ENCODE peak calls at places on chromosomes 5 and 9, in four cellular contexts. W is colonic mucosa, Q is neural progenitor cell, B is PC-3. I is an unnamed sample.

GRCh38 chr5:72693001-72693442 is 123.4 kb upstream of the TNPO1 start:
- DNase-seq in W (no peak), Q (no peak), B (no peak), I (no peak)

GRCh38 chr5:33231935-33232334 is 208.8 kb upstream of the TARS1 start:
- DNase-seq in W (no peak), Q (no peak), B (no peak), I (no peak)

GRCh38 chr5:131068893-131069643 is 96.0 kb downstream of the HINT1 start:
- DNase-seq in W (no peak), Q (no peak), B (no peak), I (no peak)

GRCh38 chr5:157225463-157226422 is 40.2 kb upstream of the CYFIP2 start:
- DNase-seq in W (no peak), Q (no peak), B (no peak), I (no peak)

GRCh38 chr5:137570070-137570469 is 70.9 kb upstream of the SPOCK1 start:
- DNase-seq in W (no peak), Q (no peak), B (no peak), I (no peak)

GRCh38 chr5:105057893-105058292 is 1495.3 kb upstream of the NUDT12 start:
- DNase-seq in W (no peak), Q (no peak), B (no peak), I (no peak)

GRCh38 chr5:116573617-116574431 is 799 bp downstream of the SEMA6A start:
- DNase-seq in W (peak), Q (peak), B (no peak), I (no peak)

GRCh38 chr5:176360894-176361436 is 599 bp downstream of the KIAA1191 start:
- DNase-seq in W (peak), Q (no peak), B (peak), I (peak)

GRCh38 chr5:124628721-124629596 is 117.5 kb downstream of the ZNF608 start:
- DNase-seq in W (no peak), Q (no peak), B (peak), I (peak)

GRCh38 chr5:124630767-124631704 is 115.4 kb downstream of the ZNF608 start:
- DNase-seq in W (no peak), Q (no peak), B (no peak), I (peak)

GRCh38 chr5:124628251-124628650 is 118.2 kb downstream of the ZNF608 start:
- DNase-seq in W (no peak), Q (no peak), B (no peak), I (no peak)

GRCh38 chr5:124626053-124626452 is 120.4 kb downstream of the ZNF608 start:
- DNase-seq in W (no peak), Q (no peak), B (no peak), I (no peak)

DNA sequence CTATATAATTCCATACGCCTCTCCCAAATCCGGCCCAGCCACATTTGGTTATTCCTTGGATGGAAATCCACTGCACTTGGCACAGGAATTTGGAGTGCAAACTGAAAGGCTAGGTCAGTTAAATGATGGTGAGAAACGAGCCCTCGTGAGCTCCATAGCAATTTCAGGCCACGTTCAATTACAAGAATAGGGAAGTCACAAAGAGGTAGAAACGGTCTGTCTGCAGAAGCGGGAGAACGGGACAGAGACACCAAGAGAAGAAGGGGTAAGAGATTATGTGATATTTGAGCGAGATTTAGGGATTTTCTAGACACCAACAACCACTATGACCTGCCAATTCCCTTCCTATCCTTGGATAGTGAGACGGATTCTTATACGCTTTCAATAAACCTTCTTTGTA is 118.6 kb downstream of the ZNF608 start:
- DNase-seq in W (no peak), Q (no peak), B (no peak), I (no peak)
- TF ChIP-seq CTCF in W (no peak), Q (no peak), B (no peak), I (no peak)

GRCh38 chr9:104868687-104869404 is 59.1 kb downstream of the ABCA1 start:
- DNase-seq in W (peak), Q (peak), B (peak), I (peak)

GRCh38 chr9:104869801-104870200 is 58.2 kb downstream of the ABCA1 start:
- DNase-seq in W (no peak), Q (no peak), B (no peak), I (no peak)

GRCh38 chr9:104864675-104865104 is 63.3 kb downstream of the ABCA1 start:
- DNase-seq in W (no peak), Q (no peak), B (no peak), I (peak)

GRCh38 chr9:104866186-104866585 is 61.8 kb downstream of the ABCA1 start:
- DNase-seq in W (no peak), Q (no peak), B (peak), I (peak)

GRCh38 chr9:104868303-104868686 is 59.7 kb downstream of the ABCA1 start:
- DNase-seq in W (no peak), Q (no peak), B (no peak), I (no peak)
- H3K27ac ChIP-seq in W (no peak), Q (peak), B (peak), I (peak)

GRCh38 chr9:14098102-14098501 is 215.8 kb downstream of the NFIB start:
- DNase-seq in W (no peak), Q (no peak), B (peak), I (peak)

GRCh38 chr9:14097215-14097614 is 216.7 kb downstream of the NFIB start:
- DNase-seq in W (no peak), Q (no peak), B (no peak), I (peak)

GRCh38 chr9:14097666-14098065 is 216.3 kb downstream of the NFIB start:
- DNase-seq in W (no peak), Q (no peak), B (no peak), I (no peak)

GRCh38 chr9:14095272-14095671 is 218.7 kb downstream of the NFIB start:
- DNase-seq in W (no peak), Q (no peak), B (no peak), I (no peak)

GRCh38 chr9:14096182-14096922 is 217.6 kb downstream of the NFIB start:
- DNase-seq in W (no peak), Q (peak), B (no peak), I (peak)
- H3K4me3 ChIP-seq in W (no peak), Q (no peak), B (no peak), I (peak)

DNA sequence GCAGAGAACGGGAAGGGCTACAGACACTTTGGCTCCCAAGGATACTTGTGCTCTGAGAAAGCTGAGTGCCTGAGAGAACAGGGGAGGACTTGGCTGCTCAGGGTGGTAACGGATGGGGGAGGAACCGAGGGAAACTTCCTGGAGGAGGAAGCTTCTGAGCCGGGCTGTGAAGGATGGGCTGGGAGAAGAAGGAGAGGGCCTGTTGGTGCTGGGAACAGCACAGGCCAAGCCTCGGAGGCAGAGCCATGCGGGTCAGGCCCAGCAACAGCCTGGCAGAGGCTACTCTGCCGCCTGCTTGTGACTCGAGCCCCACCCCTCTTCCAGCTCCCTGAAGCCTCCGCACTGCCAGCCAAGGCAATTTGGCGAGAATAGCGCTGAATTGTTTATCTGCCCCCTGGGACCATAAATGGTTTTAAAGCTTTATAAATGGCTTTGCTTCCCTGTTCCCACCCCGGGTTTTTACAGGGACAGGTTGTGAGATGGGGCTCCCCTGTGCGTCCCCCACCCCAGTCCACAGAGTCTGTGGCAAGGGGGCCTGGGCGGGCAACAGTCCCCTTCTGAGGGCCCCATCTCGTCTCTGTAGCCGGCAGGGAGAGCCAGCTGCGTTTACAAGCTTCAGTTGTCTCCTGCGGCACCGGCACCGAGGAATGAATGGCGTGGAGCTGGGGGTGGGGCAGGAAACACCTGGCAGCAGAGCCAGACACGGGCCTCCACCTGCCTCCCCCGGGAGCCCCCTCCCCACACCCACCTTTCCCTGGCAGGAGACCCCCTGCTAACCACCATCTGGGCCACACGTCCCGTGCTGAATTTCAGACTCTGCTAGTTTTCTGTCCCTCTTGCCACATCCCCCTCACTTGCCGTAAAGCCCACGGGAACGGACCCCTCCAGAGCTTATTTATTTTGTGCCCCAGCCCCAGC is 24.4 kb downstream of the FAM163B start:
- DNase-seq in W (peak), Q (peak), B (no peak), I (no peak)
- TF ChIP-seq CTCF in W (no peak), Q (no peak), B (no peak), I (no peak)

DNA sequence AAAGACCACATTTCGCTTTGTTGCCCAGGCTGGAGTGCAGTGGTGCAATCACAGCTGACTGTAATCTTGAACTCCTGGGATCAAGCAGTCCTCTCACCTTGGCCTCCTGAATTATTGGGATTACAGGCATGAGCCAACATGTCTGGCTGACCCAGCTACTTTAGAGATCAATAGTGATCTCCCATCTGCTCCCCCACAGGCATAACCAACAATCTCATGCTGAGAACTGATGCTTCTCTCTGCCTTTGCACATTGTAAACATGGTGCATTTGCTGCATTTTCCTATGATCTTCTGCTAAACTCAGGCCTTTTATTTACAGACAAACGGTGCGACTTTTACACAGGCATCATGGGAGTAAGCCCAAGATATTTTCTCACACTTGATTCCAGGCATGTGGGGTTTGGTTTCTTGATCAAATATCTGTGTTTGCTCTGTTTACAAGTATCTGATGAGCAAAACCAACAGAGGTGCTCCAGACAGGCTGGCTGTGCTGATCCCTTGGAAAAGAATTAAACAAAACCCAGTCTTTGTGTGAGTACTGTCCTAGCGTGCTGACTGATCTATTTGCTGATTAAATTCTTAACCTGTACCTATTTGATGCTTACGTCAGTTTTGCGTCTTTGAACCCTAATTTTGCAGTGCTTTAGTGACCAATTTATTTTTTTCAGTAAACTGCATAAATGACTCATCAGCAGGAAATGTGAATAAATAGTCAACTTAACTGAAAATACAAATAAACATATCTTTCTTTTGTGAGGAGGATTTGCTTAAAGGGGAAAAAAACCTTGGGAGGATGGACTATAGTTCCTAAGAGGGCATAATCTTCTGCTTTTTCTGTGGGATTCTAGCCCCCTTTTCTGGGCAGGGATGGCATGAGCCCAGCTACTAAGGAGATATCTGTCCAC is 191.7 kb upstream of the NR3C1 start:
- DNase-seq in W (no peak), Q (no peak), B (peak), I (no peak)
- H3K27ac ChIP-seq in W (no peak), Q (no peak), B (peak), I (peak)

GRCh38 chr9:35489313-35490154 is at the start of gene RUSC2:
- DNase-seq in W (peak), Q (peak), B (peak), I (peak)

GRCh38 chr9:35488019-35488418 is 1.9 kb upstream of the RUSC2 start:
- DNase-seq in W (no peak), Q (no peak), B (no peak), I (no peak)

GRCh38 chr9:35490155-35490909 is 421 bp downstream of the RUSC2 start:
- DNase-seq in W (peak), Q (peak), B (no peak), I (no peak)

GRCh38 chr9:35487066-35487465 is 2.8 kb upstream of the RUSC2 start:
- DNase-seq in W (no peak), Q (no peak), B (no peak), I (no peak)

GRCh38 chr9:35488566-35489312 is 1.2 kb upstream of the RUSC2 start:
- DNase-seq in W (no peak), Q (no peak), B (no peak), I (no peak)
- H3K4me3 ChIP-seq in W (peak), Q (peak), B (peak), I (peak)

DNA sequence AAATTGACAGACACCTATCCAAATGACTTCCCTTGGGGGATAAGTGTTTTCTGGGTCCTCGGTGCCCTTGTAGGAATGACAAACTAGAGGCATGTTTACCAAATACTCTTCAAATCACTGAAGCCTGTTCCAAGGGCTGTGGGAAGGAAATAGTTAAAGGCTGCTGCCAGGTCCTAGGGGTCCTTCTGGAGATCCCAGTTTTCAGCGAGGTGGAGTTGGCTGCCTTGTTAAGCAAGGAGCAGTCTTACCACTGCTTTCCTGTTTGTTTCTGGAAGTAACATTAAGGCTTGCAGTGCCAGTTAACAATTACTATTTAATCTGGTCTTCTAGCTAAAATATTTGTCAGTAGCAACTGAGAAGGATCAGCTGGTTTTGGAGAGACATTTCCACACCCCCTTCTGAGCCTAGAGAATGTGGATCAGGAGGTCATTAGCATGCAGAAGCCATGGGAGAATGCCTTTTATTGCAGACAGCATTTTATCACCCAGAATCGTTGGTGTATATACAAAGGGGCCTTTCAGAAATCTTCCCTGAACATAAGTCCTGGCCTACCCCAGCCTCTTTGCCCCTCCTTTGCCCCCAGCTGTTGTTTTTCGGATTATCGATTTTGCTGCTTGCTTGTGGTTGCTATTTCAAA is 238.8 kb downstream of the DMAC1 start:
- DNase-seq in W (no peak), Q (peak), B (no peak), I (no peak)
- TF ChIP-seq CTCF in W (no peak), Q (no peak), B (no peak), I (no peak)

DNA sequence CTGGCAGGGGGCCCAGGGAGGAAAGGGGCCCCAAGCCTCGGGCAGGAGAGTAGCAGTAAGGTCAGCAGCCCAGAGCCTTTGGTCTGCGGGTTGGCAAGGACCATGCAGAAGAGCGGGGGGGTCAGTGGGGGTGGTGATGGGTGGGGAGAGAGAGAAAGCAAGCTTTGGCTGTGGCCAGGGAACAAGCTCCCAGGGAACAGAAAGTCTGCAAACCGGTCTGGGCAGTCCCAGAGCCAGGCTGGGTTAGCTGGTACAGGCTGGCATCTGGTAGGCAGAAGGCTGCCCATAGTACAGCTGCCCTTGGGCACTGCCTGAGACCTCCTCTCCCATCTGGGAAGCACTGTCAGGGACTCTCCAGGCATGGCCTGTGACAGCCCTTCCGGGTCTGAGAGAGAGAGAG is 10.5 kb upstream of the EPB41L4B start:
- DNase-seq in W (peak), Q (no peak), B (peak), I (no peak)
- H3K27ac ChIP-seq in W (peak), Q (no peak), B (peak), I (no peak)

I was measured in brain microvascular endothelial cell.